ENCODE peak calls at places on chromosome 14, in ten cellular contexts. E is CD8-positive, alpha-beta T cell; R is nephron progenitor cell; H is BE2C; G is lower lobe of right lung; M is lung; W is AG09319; Q is ovary; N is progenitor cell of endocrine pancreas; P is lower leg skin. Z is an unnamed sample.

GRCh38 chr14:73263606-73264005 is 26.3 kb downstream of the PAPLN start:
- DNase-seq in M (no peak), R (no peak), Q (no peak), H (no peak), E (no peak), N (no peak), G (no peak), W (no peak), P (peak; percentile 68), Z (no peak)

GRCh38 chr14:30196861-30197260 is 269.2 kb upstream of the PRKD1 start:
- DNase-seq in H (no peak), Q (no peak), N (no peak), W (no peak), E (no peak), P (no peak), M (no peak), G (no peak), R (no peak), Z (no peak)

GRCh38 chr14:45610303-45610702 is 357.3 kb upstream of the MIS18BP1 start:
- DNase-seq in P (no peak), W (no peak), E (no peak), Q (no peak), G (no peak), R (no peak), N (no peak), M (no peak), H (no peak), Z (no peak)

GRCh38 chr14:89855961-89856360 is 98.6 kb downstream of the EFCAB11 start:
- DNase-seq in G (no peak), R (no peak), H (no peak), W (peak; percentile 48), Q (no peak), P (no peak), M (no peak), N (no peak), E (no peak), Z (no peak)

GRCh38 chr14:72513994-72514659 is 379.8 kb downstream of the DPF3 start:
- DNase-seq in G (no peak), H (no peak), E (no peak), M (no peak), P (peak; percentile 57), Q (no peak), N (no peak), W (no peak), R (peak; percentile 28), Z (peak; percentile 22)

GRCh38 chr14:58160561-58160960 is 8.5 kb upstream of the ARMH4 start:
- DNase-seq in W (no peak), Q (no peak), M (no peak), N (no peak), R (no peak), G (no peak), E (no peak), H (no peak), P (no peak), Z (no peak)

GRCh38 chr14:39276005-39276404 is 42.3 kb downstream of the MIA2 start:
- DNase-seq in Q (no peak), R (no peak), N (no peak), P (no peak), H (no peak), E (no peak), M (no peak), G (no peak), W (no peak), Z (no peak)

GRCh38 chr14:49946320-49947141 is 53.6 kb downstream of the ARF6 start:
- DNase-seq in W (peak; percentile 38), N (no peak), Q (no peak), R (no peak), M (no peak), E (peak; percentile 20), P (peak; percentile 49), G (no peak), H (peak; percentile 45), Z (no peak)

GRCh38 chr14:59698793-59699192 is 122.2 kb upstream of the CCDC175 start:
- DNase-seq in R (no peak), N (no peak), M (no peak), G (no peak), W (no peak), H (no peak), E (no peak), Q (no peak), P (no peak), Z (no peak)

GRCh38 chr14:77199590-77199989 is 18.0 kb downstream of the TMEM63C start:
- DNase-seq in W (no peak), H (no peak), P (no peak), E (no peak), R (no peak), G (no peak), M (no peak), N (no peak), Q (no peak), Z (no peak)

GRCh38 chr14:77197988-77198387 is 16.4 kb downstream of the TMEM63C start:
- DNase-seq in H (no peak), M (no peak), G (no peak), P (no peak), E (no peak), N (no peak), Q (no peak), R (no peak), W (no peak), Z (no peak)

GRCh38 chr14:77201696-77202095 is 20.1 kb downstream of the TMEM63C start:
- DNase-seq in H (no peak), W (no peak), M (no peak), G (no peak), R (no peak), P (no peak), Q (no peak), N (no peak), E (no peak), Z (no peak)

GRCh38 chr14:77198576-77198975 is 17.0 kb downstream of the TMEM63C start:
- DNase-seq in E (no peak), Q (no peak), G (no peak), M (no peak), N (no peak), P (no peak), H (no peak), W (no peak), R (no peak), Z (no peak)

GRCh38 chr14:77200406-77200985 is 18.9 kb downstream of the TMEM63C start:
- DNase-seq in R (no peak), E (no peak), G (peak; percentile 11), W (no peak), N (no peak), H (peak; percentile 6), Q (no peak), P (no peak), M (no peak), Z (peak; percentile 40)
- TF ChIP-seq CTCF in R (no peak), E (no peak), G (no peak), W (no peak), N (no peak), H (no peak), Q (no peak), P (no peak), M (no peak), Z (no peak)

GRCh38 chr14:77503138-77503537 is 4.5 kb upstream of the ISM2 start:
- DNase-seq in H (no peak), P (no peak), G (no peak), E (no peak), M (no peak), R (no peak), N (no peak), Q (no peak), W (no peak), Z (no peak)

GRCh38 chr14:77502109-77502782 is 3.6 kb upstream of the ISM2 start:
- DNase-seq in R (no peak), P (no peak), Q (no peak), W (no peak), E (no peak), G (no peak), H (no peak), N (no peak), M (no peak), Z (no peak)

GRCh38 chr14:77495354-77495753 is 3.3 kb downstream of the ISM2 start:
- DNase-seq in G (no peak), P (peak; percentile 37), N (no peak), H (no peak), W (no peak), R (no peak), E (no peak), Q (no peak), M (no peak), Z (no peak)

GRCh38 chr14:77498984-77499527 is 440 bp upstream of the ISM2 start:
- DNase-seq in W (no peak), R (peak; percentile 67), G (no peak), Q (no peak), P (no peak), M (no peak), H (no peak), N (no peak), E (no peak), Z (no peak)

DNA sequence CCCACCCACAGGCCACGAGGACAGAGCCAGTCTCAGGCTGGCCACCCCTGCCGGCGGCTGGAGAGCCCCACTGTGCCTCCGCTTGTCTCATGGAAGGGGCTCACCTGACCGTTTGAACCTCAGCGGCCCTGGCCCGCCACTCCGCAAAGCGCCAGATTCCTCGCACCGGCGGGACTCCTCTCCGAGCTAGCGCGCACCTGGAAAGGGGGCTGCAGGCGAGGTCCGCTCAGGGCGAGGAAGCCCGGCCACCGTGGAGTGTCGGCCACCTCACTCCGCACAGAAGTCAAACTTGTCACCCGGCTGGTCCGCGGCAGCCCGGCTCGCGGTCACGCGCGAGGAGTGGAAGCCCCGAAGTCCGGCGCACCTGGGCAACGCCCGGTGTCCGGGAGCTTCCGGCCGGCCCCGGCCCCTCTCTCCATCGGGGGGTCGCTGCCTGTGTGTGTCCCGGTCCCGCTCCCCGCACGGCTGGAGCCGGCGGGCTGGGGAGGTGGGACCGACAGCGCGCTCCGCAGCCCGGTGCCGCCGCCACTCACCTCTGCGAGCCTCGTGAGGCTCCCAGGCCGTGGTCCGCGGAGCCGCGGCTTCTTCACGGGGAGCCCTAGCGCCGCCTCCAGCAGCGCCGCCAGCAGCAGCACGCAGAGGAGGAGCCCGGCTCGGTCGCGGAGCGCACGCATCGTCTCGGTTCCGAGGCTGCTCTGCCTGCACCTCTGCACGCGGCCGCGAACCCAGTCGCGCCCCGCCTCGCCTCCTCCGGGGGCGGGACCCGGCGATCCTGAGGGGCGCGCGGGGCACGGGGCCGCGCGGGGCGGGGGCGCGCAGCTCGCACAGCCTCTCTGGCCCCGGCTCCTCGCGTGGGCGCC is at the start of gene ISM2:
- DNase-seq in P (no peak), R (peak; percentile 77), M (no peak), H (peak; percentile 53), Q (no peak), N (peak; percentile 45), W (no peak), E (peak; percentile 22), G (peak; percentile 51), Z (peak; percentile 65)
- TF ChIP-seq CTCF in P (no peak), R (no peak), M (no peak), H (no peak), Q (no peak), N (no peak), W (no peak), E (no peak), G (no peak), Z (no peak)

GRCh38 chr14:96056509-96057422 is 17.6 kb downstream of the C14orf132 start:
- DNase-seq in E (no peak), W (no peak), G (no peak), P (no peak), M (no peak), N (no peak), H (no peak), Q (no peak), R (no peak), Z (no peak)
- TF ChIP-seq CTCF in E (no peak), W (no peak), G (no peak), P (no peak), M (no peak), N (no peak), H (peak; percentile 54), Q (no peak), R (no peak), Z (no peak)

GRCh38 chr14:81252278-81252677 is 31.5 kb upstream of the GTF2A1 start:
- DNase-seq in G (no peak), Q (no peak), P (no peak), R (no peak), W (no peak), N (no peak), M (no peak), E (no peak), H (no peak), Z (no peak)
- TF ChIP-seq CTCF in G (no peak), Q (no peak), P (no peak), R (no peak), W (no peak), N (no peak), M (no peak), E (no peak), H (peak; percentile 37), Z (no peak)